ENCODE peak calls at places on chromosomes 5 and 9, in seven cellular contexts. One of them, this sample, is unnamed.

GRCh38 chr5:58891971-58892343 is 309.1 kb downstream of the RAB3C start:
- DNase-seq in NCI-H2171: no peak
- DNase-seq in HTR-8/SVneo: no peak
- DNase-seq in activated CD4-positive, alpha-beta T cell treated with anti-CD3 and anti-CD28 coated beads, Interleukin-2, amount 50 U/mL, for 1 hour: no peak
- DNase-seq in cerebellum: no peak
- DNase-seq in NCI-H2081: no peak
- DNase-seq in putamen: no peak
- DNase-seq in this sample: no peak

GRCh38 chr5:39355324-39355723 is 9.0 kb downstream of the C9 start:
- DNase-seq in NCI-H2171: no peak
- DNase-seq in HTR-8/SVneo: no peak
- DNase-seq in activated CD4-positive, alpha-beta T cell treated with anti-CD3 and anti-CD28 coated beads, Interleukin-2, amount 50 U/mL, for 1 hour: no peak
- DNase-seq in cerebellum: no peak
- DNase-seq in NCI-H2081: no peak
- DNase-seq in putamen: no peak
- DNase-seq in this sample: no peak

GRCh38 chr9:136140046-136140445 is 21.4 kb upstream of the TMEM250 start:
- DNase-seq in NCI-H2171: no peak
- DNase-seq in HTR-8/SVneo: no peak
- DNase-seq in activated CD4-positive, alpha-beta T cell treated with anti-CD3 and anti-CD28 coated beads, Interleukin-2, amount 50 U/mL, for 1 hour: no peak
- DNase-seq in cerebellum: no peak
- DNase-seq in NCI-H2081: no peak
- DNase-seq in putamen: no peak
- DNase-seq in this sample: no peak

GRCh38 chr9:81776834-81777233 is 87.5 kb upstream of the TLE1 start:
- DNase-seq in NCI-H2171: no peak
- DNase-seq in HTR-8/SVneo: no peak
- DNase-seq in activated CD4-positive, alpha-beta T cell treated with anti-CD3 and anti-CD28 coated beads, Interleukin-2, amount 50 U/mL, for 1 hour: no peak
- DNase-seq in cerebellum: no peak
- DNase-seq in NCI-H2081: no peak
- DNase-seq in putamen: no peak
- DNase-seq in this sample: no peak

GRCh38 chr9:122219856-122220672 is 8.7 kb downstream of the LHX6 start:
- DNase-seq in NCI-H2171: no peak
- DNase-seq in HTR-8/SVneo: no peak
- DNase-seq in activated CD4-positive, alpha-beta T cell treated with anti-CD3 and anti-CD28 coated beads, Interleukin-2, amount 50 U/mL, for 1 hour: no peak
- DNase-seq in cerebellum: no peak
- DNase-seq in NCI-H2081: no peak
- DNase-seq in putamen: no peak
- DNase-seq in this sample: no peak

GRCh38 chr5:96079075-96079474 is 117.4 kb upstream of the ELL2 start:
- DNase-seq in NCI-H2171: no peak
- DNase-seq in HTR-8/SVneo: peak
- DNase-seq in activated CD4-positive, alpha-beta T cell treated with anti-CD3 and anti-CD28 coated beads, Interleukin-2, amount 50 U/mL, for 1 hour: no peak
- DNase-seq in cerebellum: no peak
- DNase-seq in NCI-H2081: no peak
- DNase-seq in putamen: no peak
- DNase-seq in this sample: no peak

GRCh38 chr5:180825768-180826525 is 23.3 kb upstream of the MGAT1 start:
- DNase-seq in NCI-H2171: no peak
- DNase-seq in HTR-8/SVneo: no peak
- DNase-seq in activated CD4-positive, alpha-beta T cell treated with anti-CD3 and anti-CD28 coated beads, Interleukin-2, amount 50 U/mL, for 1 hour: no peak
- DNase-seq in cerebellum: no peak
- DNase-seq in NCI-H2081: no peak
- DNase-seq in putamen: no peak
- DNase-seq in this sample: no peak

GRCh38 chr9:123081824-123082223 is 48.4 kb downstream of the GPR21 start:
- DNase-seq in NCI-H2171: peak
- DNase-seq in HTR-8/SVneo: no peak
- DNase-seq in activated CD4-positive, alpha-beta T cell treated with anti-CD3 and anti-CD28 coated beads, Interleukin-2, amount 50 U/mL, for 1 hour: no peak
- DNase-seq in cerebellum: peak
- DNase-seq in NCI-H2081: peak
- DNase-seq in putamen: no peak
- DNase-seq in this sample: no peak